ENCODE peak calls at places on chromosomes 3 and 15, in seven cellular contexts. S, X, R, H, I, K and Q are unnamed samples.

GRCh38 chr3:79326642-79327041 is 441.2 kb downstream of the ROBO1 start:
- DNase-seq in S (no peak), X (no peak), R (no peak), H (no peak), I (no peak), K (no peak), Q (no peak)

GRCh38 chr3:125123455-125123854 is 67.7 kb upstream of the HEG1 start:
- DNase-seq in S (no peak), X (no peak), R (no peak), H (no peak), I (no peak), K (no peak), Q (no peak)

GRCh38 chr3:189794518-189794917 is 163.3 kb downstream of the TP63 start:
- DNase-seq in S (no peak), X (no peak), R (no peak), H (no peak), I (no peak), K (no peak), Q (no peak)

GRCh38 chr15:40081691-40082194 is 26.9 kb downstream of the BMF start:
- DNase-seq in S (peak), X (peak), R (peak), H (peak), I (peak), K (no peak), Q (peak)

GRCh38 chr15:93088981-93089854 is at the start of gene RGMA:
- DNase-seq in S (peak), X (peak), R (peak), H (no peak), I (no peak), K (peak), Q (peak)

GRCh38 chr15:101068961-101069734 is 150.0 kb downstream of the LRRK1 start:
- DNase-seq in S (no peak), X (no peak), R (no peak), H (peak), I (no peak), K (no peak), Q (peak)

GRCh38 chr3:22729981-22730380 is 473.1 kb upstream of the UBE2E2 start:
- DNase-seq in S (no peak), X (no peak), R (no peak), H (peak), I (peak), K (no peak), Q (no peak)

GRCh38 chr3:158731938-158732855 is at the start of gene RARRES1:
- DNase-seq in S (peak), X (peak), R (peak), H (peak), I (peak), K (peak), Q (peak)

GRCh38 chr3:7682822-7683229 is 818.8 kb upstream of the LMCD1 start:
- DNase-seq in S (no peak), X (no peak), R (no peak), H (no peak), I (peak), K (no peak), Q (no peak)

GRCh38 chr3:23325466-23326065 is 122.4 kb downstream of the UBE2E2 start:
- DNase-seq in S (no peak), X (no peak), R (no peak), H (no peak), I (no peak), K (no peak), Q (no peak)

GRCh38 chr3:106570426-106570825 is 701.6 kb upstream of the CBLB start:
- DNase-seq in S (no peak), X (no peak), R (no peak), H (no peak), I (no peak), K (no peak), Q (no peak)

GRCh38 chr3:73812054-73812453 is 187.3 kb upstream of the PDZRN3 start:
- DNase-seq in S (no peak), X (no peak), R (no peak), H (no peak), I (no peak), K (no peak), Q (no peak)

GRCh38 chr3:138113309-138113708 is 2.1 kb downstream of the DZIP1L start:
- DNase-seq in S (no peak), X (no peak), R (no peak), H (peak), I (no peak), K (no peak), Q (peak)

GRCh38 chr15:95930659-95931375 is 399.7 kb upstream of the NR2F2 start:
- DNase-seq in S (no peak), X (no peak), R (no peak), H (no peak), I (no peak), K (no peak), Q (no peak)

GRCh38 chr3:128818186-128818787 is 61.1 kb upstream of the ACAD9 start:
- DNase-seq in S (no peak), X (no peak), R (no peak), H (no peak), I (no peak), K (no peak), Q (no peak)

GRCh38 chr3:49902511-49903345 is 945 bp downstream of the MST1R start:
- DNase-seq in S (no peak), X (no peak), R (no peak), H (no peak), I (no peak), K (no peak), Q (no peak)

GRCh38 chr15:31503758-31504461 is 177.3 kb downstream of the KLF13 start:
- DNase-seq in S (no peak), X (no peak), R (no peak), H (no peak), I (no peak), K (no peak), Q (no peak)

GRCh38 chr3:136604961-136605360 is 147.2 kb downstream of the STAG1 start:
- DNase-seq in S (no peak), X (no peak), R (no peak), H (no peak), I (no peak), K (no peak), Q (no peak)

GRCh38 chr3:12987602-12988001 is 85.6 kb downstream of the IQSEC1 start:
- DNase-seq in S (no peak), X (no peak), R (no peak), H (no peak), I (no peak), K (no peak), Q (no peak)

GRCh38 chr3:183309276-183309675 is 56.2 kb downstream of the B3GNT5 start:
- DNase-seq in S (peak), X (no peak), R (no peak), H (no peak), I (no peak), K (no peak), Q (no peak)

GRCh38 chr3:66991478-66991877 is 6.6 kb upstream of the KBTBD8 start:
- DNase-seq in S (no peak), X (no peak), R (no peak), H (peak), I (peak), K (no peak), Q (no peak)

GRCh38 chr15:71517751-71518150 is 292.6 kb upstream of the NR2E3 start:
- DNase-seq in S (no peak), X (no peak), R (no peak), H (no peak), I (no peak), K (no peak), Q (no peak)

GRCh38 chr3:150180349-150180748 is 209.7 kb upstream of the PFN2 start:
- DNase-seq in S (no peak), X (no peak), R (no peak), H (peak), I (peak), K (no peak), Q (no peak)

GRCh38 chr3:5014431-5014830 is 35.2 kb downstream of the BHLHE40 start:
- DNase-seq in S (no peak), X (no peak), R (no peak), H (no peak), I (no peak), K (no peak), Q (no peak)

GRCh38 chr3:177597325-177598109 is 400.2 kb upstream of the TBL1XR1 start:
- DNase-seq in S (no peak), X (peak), R (no peak), H (no peak), I (peak), K (no peak), Q (no peak)

GRCh38 chr3:3180421-3180820 is 930 bp upstream of the CRBN start:
- DNase-seq in S (no peak), X (no peak), R (no peak), H (no peak), I (no peak), K (no peak), Q (no peak)

GRCh38 chr3:3184876-3185275 is 5.4 kb upstream of the CRBN start:
- DNase-seq in S (no peak), X (no peak), R (no peak), H (no peak), I (no peak), K (no peak), Q (no peak)

GRCh38 chr3:3178498-3179328 is 778 bp downstream of the CRBN start:
- DNase-seq in S (no peak), X (no peak), R (no peak), H (no peak), I (no peak), K (no peak), Q (no peak)

GRCh38 chr3:3177861-3178497 is 1.5 kb downstream of the CRBN start:
- DNase-seq in S (no peak), X (no peak), R (no peak), H (no peak), I (peak), K (no peak), Q (no peak)

DNA sequence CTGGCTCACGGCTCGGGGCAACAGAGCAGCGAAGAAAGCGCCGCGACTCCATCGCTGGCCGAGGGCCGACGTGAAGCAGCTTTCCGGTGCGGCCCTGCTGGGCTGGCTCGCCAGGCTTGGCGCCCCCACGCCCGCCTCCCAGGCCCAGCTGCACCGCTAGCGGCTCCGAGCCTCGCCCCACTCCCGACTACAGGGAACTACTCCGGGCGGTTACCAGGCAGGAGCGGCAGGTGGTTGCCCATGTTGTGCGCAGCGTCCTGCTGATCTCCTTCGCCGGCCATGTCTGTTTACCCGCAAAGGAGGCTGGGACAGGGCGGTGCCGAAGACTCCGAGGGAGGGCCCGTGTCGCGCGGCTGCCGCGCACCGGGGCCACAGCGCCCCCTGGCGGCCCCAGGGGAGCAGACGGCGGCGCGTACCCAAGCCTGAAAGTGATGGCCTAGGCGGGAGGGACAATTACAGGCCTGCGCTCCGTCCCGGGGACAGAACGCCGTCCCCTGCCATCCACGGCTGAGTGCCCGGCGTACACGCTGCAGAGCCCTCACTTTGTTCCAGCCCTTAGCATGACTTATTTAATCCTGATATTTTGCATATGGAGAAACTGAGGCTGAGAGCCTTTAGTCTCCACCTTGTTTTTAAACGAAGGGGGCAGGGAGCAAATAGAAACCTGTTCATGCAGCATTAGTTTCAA is at the start of gene CRBN:
- DNase-seq in S (peak), X (peak), R (peak), H (peak), I (peak), K (peak), Q (peak)
- H3K27ac ChIP-seq in S (peak), X (peak), R (peak), H (peak), I (peak), K (peak), Q (peak)

DNA sequence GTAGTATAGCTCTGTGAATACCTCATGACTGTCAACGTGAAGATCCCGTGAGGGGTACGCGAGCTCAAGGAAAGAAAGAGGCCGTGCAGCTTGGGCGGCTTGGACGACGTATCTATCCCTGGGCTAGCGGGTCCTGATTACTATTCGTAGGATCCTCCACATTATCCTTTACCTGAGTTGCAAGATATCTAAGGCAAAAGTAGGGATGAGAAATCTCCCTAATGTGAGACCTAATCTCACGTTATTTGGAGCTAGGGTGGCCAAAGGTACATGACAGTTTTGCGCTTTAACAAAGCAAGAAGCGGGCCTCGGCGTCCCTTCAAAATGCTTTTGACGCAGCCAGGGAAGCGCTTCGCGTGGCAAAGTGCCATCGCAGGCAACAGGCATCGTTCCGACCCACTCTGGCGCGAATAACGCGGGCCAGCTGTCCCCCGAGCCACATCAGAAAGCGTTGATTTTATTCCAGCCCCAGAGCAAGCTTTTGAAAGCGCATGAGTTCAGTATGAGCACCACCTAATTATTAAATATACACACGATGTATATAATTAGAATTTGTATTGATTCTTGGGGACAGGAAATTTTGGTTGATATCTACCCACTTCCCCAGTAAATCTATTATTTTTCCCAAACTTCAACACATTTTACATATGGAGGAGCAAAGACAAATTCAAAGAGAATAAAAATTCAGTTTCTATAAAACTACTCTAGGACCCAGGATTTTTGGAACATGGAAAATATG is 2.5 kb upstream of the EOMES start:
- DNase-seq in S (no peak), X (no peak), R (no peak), H (no peak), I (no peak), K (no peak), Q (no peak)
- H3K4me3 ChIP-seq in S (no peak), X (no peak), R (no peak), H (no peak), I (no peak), K (no peak), Q (no peak)

DNA sequence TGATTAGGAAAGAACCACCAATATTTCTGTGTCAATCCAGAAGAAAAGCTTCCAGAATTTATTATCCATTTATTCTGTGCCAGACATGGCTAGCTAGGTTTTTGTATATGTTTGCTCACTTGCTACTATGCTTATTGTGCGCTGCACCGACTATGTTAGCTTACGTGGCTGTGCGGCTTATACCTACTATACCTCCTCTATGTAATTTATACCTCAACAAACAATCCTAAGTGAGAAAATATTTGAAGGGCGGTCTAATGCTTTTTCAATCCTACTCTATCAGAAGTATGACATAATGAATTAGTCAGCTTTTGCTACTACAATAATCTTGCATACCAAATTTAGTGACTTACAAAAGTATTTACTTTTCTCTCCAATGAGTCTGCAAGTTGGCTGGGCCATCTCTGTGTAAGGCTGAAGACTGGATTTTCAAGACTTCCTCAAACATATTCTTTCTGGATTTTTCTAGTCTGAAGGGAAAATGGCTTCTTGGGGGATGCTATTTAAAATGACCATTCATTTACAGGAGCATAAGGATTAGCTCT is 391.2 kb upstream of the NECTIN3 start:
- DNase-seq in S (no peak), X (no peak), R (no peak), H (no peak), I (no peak), K (no peak), Q (no peak)
- TF ChIP-seq CTCF in S (no peak), X (no peak), R (no peak), H (no peak), I (no peak), K (no peak), Q (no peak)

GRCh38 chr3:16176391-16177030 is 2.0 kb downstream of the GALNT15 start:
- DNase-seq in S (no peak), X (no peak), R (no peak), H (no peak), I (no peak), K (no peak), Q (no peak)

GRCh38 chr3:16179771-16180736 is 5.6 kb downstream of the GALNT15 start:
- DNase-seq in S (no peak), X (no peak), R (no peak), H (no peak), I (peak), K (no peak), Q (no peak)

GRCh38 chr3:16179261-16179660 is 4.8 kb downstream of the GALNT15 start:
- DNase-seq in S (no peak), X (no peak), R (no peak), H (no peak), I (no peak), K (no peak), Q (no peak)

GRCh38 chr3:16178628-16178988 is 4.1 kb downstream of the GALNT15 start:
- DNase-seq in S (no peak), X (no peak), R (no peak), H (no peak), I (no peak), K (no peak), Q (no peak)

DNA sequence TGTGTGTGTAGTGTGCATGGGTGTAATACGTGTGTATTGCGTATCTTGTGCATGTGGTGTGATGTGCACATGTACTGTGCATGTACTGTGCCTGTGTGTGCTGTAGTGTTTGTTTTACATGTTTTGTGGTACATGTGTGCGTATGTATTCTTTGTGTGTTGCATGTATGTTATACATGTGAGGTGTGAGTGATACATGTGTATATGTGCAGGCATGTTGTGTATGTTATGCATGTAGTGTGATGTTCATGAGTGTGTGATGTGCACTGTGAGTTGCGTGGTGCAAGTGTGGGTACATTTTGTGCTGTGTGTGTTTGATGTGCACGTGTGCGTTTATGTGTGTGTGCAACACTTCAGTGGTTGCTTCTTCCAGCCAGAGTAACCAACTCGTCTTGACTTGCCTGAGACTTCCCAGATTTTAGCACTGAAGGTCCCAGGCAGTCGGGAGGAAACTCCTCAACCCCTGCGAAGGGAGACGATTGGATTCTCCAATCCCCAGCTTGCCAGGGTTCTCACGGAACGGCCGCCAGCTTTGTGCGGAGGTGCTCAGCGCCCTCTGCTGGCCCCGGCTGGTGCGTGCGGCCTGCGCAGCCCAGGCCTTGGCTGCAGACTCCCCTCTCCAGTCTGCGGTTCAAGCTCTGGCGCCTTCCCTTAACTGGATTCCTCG is 3.6 kb downstream of the GALNT15 start:
- DNase-seq in S (peak), X (peak), R (peak), H (peak), I (peak), K (peak), Q (peak)
- H3K27ac ChIP-seq in S (no peak), X (peak), R (peak), H (peak), I (no peak), K (no peak), Q (no peak)

DNA sequence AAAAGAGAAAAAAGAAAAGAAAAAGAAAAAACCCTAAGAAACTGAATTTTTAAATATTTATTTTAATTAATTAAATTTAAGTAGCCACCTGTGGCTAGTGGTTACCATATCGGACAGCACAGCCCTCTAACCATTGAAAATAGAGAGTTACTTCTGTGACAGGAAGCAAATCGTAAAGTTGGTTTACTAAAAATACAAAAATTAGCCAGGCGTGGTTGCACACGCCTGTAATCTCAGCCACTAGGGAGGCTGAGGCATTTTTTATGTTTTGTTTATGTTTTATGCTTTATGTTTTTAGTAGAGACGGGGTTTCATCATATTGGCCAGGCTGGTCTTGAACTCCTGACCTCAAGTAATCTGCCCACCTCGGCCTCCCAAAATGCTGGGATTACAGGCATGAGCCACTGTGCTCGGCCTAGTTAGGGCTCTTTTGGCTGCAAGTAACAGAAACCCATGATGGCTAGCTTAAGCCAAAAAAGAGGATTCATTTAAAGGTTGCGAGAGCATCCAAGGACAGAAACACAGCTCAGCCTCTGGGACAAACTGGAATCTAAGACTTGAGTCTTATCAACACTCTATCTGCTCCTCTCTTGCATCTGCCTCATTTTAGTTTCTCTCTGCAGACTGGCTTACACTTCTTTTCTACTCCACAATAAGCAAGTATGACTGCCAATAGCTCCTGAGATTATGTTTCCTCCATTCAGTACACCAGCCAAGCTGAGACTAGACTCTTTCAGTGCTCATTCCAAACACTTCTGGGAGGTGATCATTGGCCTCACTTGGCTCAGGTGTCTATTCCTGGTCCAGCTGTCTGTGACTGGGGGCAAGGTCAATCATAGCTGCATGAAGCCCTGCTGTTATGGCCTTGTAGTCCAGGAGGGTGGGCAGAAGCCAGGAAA is 6.8 kb upstream of the SKIL start:
- DNase-seq in S (no peak), X (peak), R (no peak), H (no peak), I (no peak), K (no peak), Q (no peak)
- H3K4me3 ChIP-seq in S (no peak), X (no peak), R (no peak), H (no peak), I (no peak), K (no peak), Q (no peak)